ENCODE peak calls at places on chromosome 11, in four cellular contexts. One of them, this sample, is unnamed.

GRCh38 chr11:23143031-23143430 is 282.8 kb upstream of the CCDC179 start:
- DNase-seq in HCT116: no peak
- DNase-seq in GM12878: no peak
- DNase-seq in H1: no peak
- DNase-seq in this sample: no peak

GRCh38 chr11:60854140-60854846 is 1.5 kb downstream of the PTGDR2 start:
- DNase-seq in HCT116: no peak
- DNase-seq in GM12878: no peak
- DNase-seq in H1: no peak
- DNase-seq in this sample: peak

GRCh38 chr11:72781063-72781312 is 12.9 kb downstream of the STARD10 start:
- DNase-seq in HCT116: no peak
- DNase-seq in GM12878: no peak
- DNase-seq in H1: peak
- DNase-seq in this sample: no peak

GRCh38 chr11:95134491-95134890 is 44.8 kb downstream of the ENDOD1 start:
- DNase-seq in GM12878: no peak
- DNase-seq in HCT116: no peak
- DNase-seq in H1: no peak
- DNase-seq in this sample: no peak

GRCh38 chr11:45091563-45092392 is 54.7 kb upstream of the PRDM11 start:
- DNase-seq in HCT116: no peak
- DNase-seq in H1: peak
- DNase-seq in GM12878: no peak
- DNase-seq in this sample: no peak

GRCh38 chr11:117597083-117597482 is 199.9 kb downstream of the DSCAML1 start:
- DNase-seq in H1: peak
- DNase-seq in GM12878: no peak
- DNase-seq in HCT116: peak
- DNase-seq in this sample: peak

GRCh38 chr11:12329797-12330196 is 47.6 kb upstream of the PARVA start:
- DNase-seq in H1: no peak
- DNase-seq in HCT116: no peak
- DNase-seq in GM12878: no peak
- DNase-seq in this sample: no peak

GRCh38 chr11:94702481-94702880 is 65.7 kb upstream of the AMOTL1 start:
- DNase-seq in HCT116: no peak
- DNase-seq in H1: no peak
- DNase-seq in GM12878: no peak
- DNase-seq in this sample: no peak

GRCh38 chr11:128937480-128937879 is 5.2 kb downstream of the TP53AIP1 start:
- DNase-seq in HCT116: no peak
- DNase-seq in H1: no peak
- DNase-seq in GM12878: no peak
- DNase-seq in this sample: no peak

GRCh38 chr11:15745266-15745665 is 611.1 kb downstream of the SOX6 start:
- DNase-seq in HCT116: no peak
- DNase-seq in GM12878: no peak
- DNase-seq in H1: no peak
- DNase-seq in this sample: no peak

GRCh38 chr11:117618956-117619355 is 178.1 kb downstream of the DSCAML1 start:
- DNase-seq in H1: peak
- DNase-seq in HCT116: no peak
- DNase-seq in GM12878: no peak
- DNase-seq in this sample: no peak

GRCh38 chr11:119684361-119685072 is 44.5 kb downstream of the NECTIN1 start:
- DNase-seq in HCT116: no peak
- DNase-seq in H1: no peak
- DNase-seq in GM12878: no peak
- DNase-seq in this sample: peak

GRCh38 chr11:79129702-79130101 is 311.1 kb downstream of the TENM4 start:
- DNase-seq in H1: no peak
- DNase-seq in HCT116: no peak
- DNase-seq in GM12878: no peak
- DNase-seq in this sample: no peak

GRCh38 chr11:116219171-116219635 is 553.6 kb downstream of the BUD13 start:
- DNase-seq in H1: no peak
- DNase-seq in GM12878: no peak
- DNase-seq in HCT116: no peak
- DNase-seq in this sample: no peak

DNA sequence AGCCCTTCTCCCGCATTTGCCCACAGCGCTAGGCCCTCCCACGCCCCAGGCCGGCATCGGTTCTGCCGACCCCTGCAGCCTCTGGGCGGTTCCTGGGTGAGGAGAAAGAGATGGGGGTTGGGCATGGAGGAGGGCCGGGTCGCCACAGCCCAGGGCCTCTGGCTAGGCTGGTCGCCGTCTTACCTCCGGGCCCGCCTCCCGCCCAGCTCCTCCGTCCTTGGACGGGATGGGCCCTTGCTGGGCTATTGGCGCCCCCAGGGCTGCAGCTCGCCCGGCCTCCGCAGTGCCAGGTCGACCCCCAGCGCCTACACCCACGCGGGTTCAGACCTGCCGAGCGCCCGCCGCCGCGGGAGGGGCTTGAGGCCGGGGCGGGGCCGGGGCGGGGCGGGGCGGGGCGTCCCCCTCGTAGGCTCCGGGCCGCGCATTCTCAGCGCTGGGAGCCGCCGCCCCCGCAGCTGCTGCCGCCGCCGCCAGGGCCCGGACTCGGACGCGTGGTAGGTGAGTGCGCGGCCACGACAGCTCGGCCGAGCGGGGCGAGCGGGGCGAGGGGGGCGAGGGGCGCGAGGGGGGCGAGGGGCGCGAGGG is at the start of gene CD151:
- DNase-seq in HCT116: no peak
- DNase-seq in GM12878: no peak
- DNase-seq in H1: peak
- DNase-seq in this sample: peak
- TF ChIP-seq SRF in HCT116: no peak
- TF ChIP-seq SRF in GM12878: no peak
- TF ChIP-seq SRF in H1: no peak
- TF ChIP-seq SRF in this sample: no peak

DNA sequence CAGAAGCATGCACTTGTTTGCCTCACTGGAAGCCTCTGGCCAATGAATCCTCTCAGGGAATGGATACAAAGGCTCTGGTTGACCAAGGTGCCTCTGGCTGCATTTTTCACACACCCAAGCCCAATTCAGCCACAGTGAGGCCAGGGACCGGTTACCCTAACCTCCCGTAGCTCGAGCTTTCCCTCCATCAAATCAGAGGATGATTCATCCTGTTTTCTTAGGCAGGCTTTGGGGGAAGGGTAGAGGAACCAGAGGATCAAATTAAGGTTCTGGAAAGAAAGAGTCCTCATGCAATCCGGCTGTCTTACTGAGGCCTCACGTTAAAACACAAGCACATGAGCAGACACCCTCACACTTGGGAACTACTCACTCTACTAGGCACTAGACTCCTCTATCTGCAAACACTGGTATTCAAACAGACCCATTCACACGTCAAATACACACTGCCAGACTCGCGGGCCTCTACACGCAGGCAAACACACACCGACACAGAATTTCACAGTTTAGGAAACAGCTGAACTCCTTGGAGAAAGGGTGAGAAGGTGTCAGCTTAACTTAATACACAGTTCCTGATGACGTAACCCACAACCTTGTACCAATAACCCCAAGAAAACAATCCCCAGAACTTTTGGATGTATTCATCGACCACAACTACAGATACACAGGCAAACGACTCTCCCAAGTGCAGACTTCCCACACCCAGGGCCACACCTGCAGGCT is 12.4 kb downstream of the NRXN2 start:
- DNase-seq in H1: no peak
- DNase-seq in GM12878: no peak
- DNase-seq in HCT116: no peak
- DNase-seq in this sample: no peak
- TF ChIP-seq SRF in H1: no peak
- TF ChIP-seq SRF in GM12878: no peak
- TF ChIP-seq SRF in HCT116: no peak
- TF ChIP-seq SRF in this sample: no peak

GRCh38 chr11:111428113-111428876 is 49.2 kb upstream of the POU2AF1 start:
- DNase-seq in GM12878: no peak
- DNase-seq in HCT116: no peak
- DNase-seq in H1: no peak
- DNase-seq in this sample: no peak
- TF ChIP-seq SRF in GM12878: no peak
- TF ChIP-seq SRF in HCT116: no peak
- TF ChIP-seq SRF in H1: no peak
- TF ChIP-seq SRF in this sample: no peak

DNA sequence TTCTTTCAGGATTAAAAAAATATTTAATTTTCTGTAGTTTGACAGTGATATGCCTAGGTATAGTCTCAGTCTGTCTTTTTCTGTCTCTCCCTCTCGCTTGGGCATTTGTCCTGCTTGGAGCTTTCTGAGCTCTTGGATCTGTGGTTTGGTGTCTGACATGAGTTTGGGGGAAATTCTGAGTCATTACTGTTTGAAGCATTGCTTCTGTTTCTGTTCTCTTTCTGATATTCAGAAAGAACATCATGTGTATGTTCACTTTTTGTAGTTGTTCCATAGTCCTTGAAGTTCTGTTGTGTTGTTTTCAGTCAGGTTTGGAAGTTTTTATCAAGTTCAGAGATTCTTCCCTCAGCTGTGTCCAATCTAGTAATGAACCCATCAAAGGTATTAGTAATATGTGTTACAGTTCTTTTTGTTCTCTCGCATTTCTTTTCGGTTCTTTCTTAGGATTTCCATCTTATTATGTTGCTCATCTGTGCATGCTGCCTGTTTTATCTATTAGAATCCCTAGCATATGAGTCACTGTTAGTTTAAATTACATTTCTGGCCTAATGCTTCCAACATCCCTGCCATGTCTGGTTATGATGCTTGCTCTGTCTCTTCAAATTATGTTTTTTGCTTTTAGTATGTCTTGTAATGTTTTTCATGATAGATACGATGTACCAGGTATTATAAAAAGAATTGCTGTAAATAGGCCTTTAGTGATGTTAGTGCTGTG is 48.4 kb downstream of the DDX10 start:
- DNase-seq in H1: no peak
- DNase-seq in GM12878: peak
- DNase-seq in HCT116: no peak
- DNase-seq in this sample: no peak
- TF ChIP-seq SRF in H1: no peak
- TF ChIP-seq SRF in GM12878: no peak
- TF ChIP-seq SRF in HCT116: no peak
- TF ChIP-seq SRF in this sample: no peak

GRCh38 chr11:34245043-34245442 is 112.8 kb downstream of the ABTB2 start:
- DNase-seq in HCT116: no peak
- DNase-seq in GM12878: no peak
- DNase-seq in H1: no peak
- DNase-seq in this sample: no peak
- TF ChIP-seq SRF in HCT116: no peak
- TF ChIP-seq SRF in GM12878: no peak
- TF ChIP-seq SRF in H1: no peak
- TF ChIP-seq SRF in this sample: no peak